ENCODE peak calls at places on chromosomes 11 and 22, in eight cellular contexts. N is activated CD8-positive, alpha-beta memory T cell treated with anti-CD3 and anti-CD28 coated beads for 1 hour; Y is hypothalamus; I is NCI-H1694; V is Kasumi-1; J is GM03348; K is HCT116; R is NCI-H2081. H is an unnamed sample.

GRCh38 chr22:30717331-30717921 is 22.8 kb downstream of the OSBP2 start:
- DNase-seq in R (no peak), Y (no peak), K (peak), N (no peak), I (no peak), V (no peak), J (peak), H (no peak)

GRCh38 chr11:93025558-93026255 is 56.3 kb downstream of the MTNR1B start:
- DNase-seq in V (no peak), Y (no peak), N (no peak), J (no peak), I (no peak), K (no peak), R (no peak), H (no peak)

GRCh38 chr11:697811-698311 is 2.2 kb downstream of the TMEM80 start:
- DNase-seq in K (no peak), R (no peak), V (peak), Y (no peak), N (no peak), I (no peak), J (peak), H (no peak)

GRCh38 chr11:111221208-111221607 is 24.3 kb upstream of the POU2AF2 start:
- DNase-seq in R (no peak), I (no peak), N (no peak), K (no peak), Y (no peak), V (no peak), J (no peak), H (no peak)

GRCh38 chr11:32706985-32707736 is 87.3 kb downstream of the CCDC73 start:
- DNase-seq in I (no peak), J (peak), N (no peak), K (peak), V (peak), R (no peak), Y (no peak), H (no peak)

GRCh38 chr11:28461338-28461737 is 353.1 kb downstream of the METTL15 start:
- DNase-seq in K (no peak), I (no peak), N (no peak), V (no peak), Y (no peak), J (peak), R (no peak), H (no peak)

GRCh38 chr22:20389288-20389687 is 4.7 kb upstream of the ZNF74 start:
- DNase-seq in J (no peak), V (no peak), R (no peak), Y (no peak), N (no peak), K (no peak), I (no peak), H (no peak)

GRCh38 chr11:117387992-117388765 is 60.5 kb downstream of the CEP164 start:
- DNase-seq in Y (no peak), J (peak), K (no peak), R (no peak), I (no peak), N (no peak), V (no peak), H (no peak)

GRCh38 chr22:49152146-49152929 is 675.3 kb downstream of the BRD1 start:
- DNase-seq in J (no peak), R (no peak), Y (no peak), N (no peak), I (no peak), K (no peak), V (no peak), H (no peak)

GRCh38 chr11:129749141-129749540 is 66.5 kb upstream of the TMEM45B start:
- DNase-seq in V (no peak), I (no peak), R (no peak), Y (no peak), J (no peak), N (no peak), K (no peak), H (no peak)

GRCh38 chr11:71927813-71928738 is at the start of gene XNDC1N:
- DNase-seq in I (peak), N (peak), R (peak), J (peak), K (peak), V (peak), Y (peak), H (no peak)

GRCh38 chr11:133176748-133177147 is 355.6 kb downstream of the OPCML start:
- DNase-seq in K (no peak), I (no peak), Y (no peak), N (no peak), V (no peak), R (no peak), J (no peak), H (no peak)

GRCh38 chr11:1899100-1899499 is 7.4 kb upstream of the PRR33 start:
- DNase-seq in I (no peak), K (no peak), Y (no peak), R (no peak), V (no peak), N (no peak), J (no peak), H (no peak)

GRCh38 chr11:7577883-7578242 is 64.1 kb downstream of the PPFIBP2 start:
- DNase-seq in R (no peak), N (no peak), V (peak), Y (no peak), J (peak), I (no peak), K (no peak), H (no peak)

GRCh38 chr11:66866007-66866406 is 9.1 kb downstream of the LRFN4 start:
- DNase-seq in I (no peak), Y (no peak), R (no peak), N (no peak), J (no peak), V (no peak), K (no peak), H (no peak)

GRCh38 chr22:17264321-17265052 is 45.3 kb upstream of the ADA2 start:
- DNase-seq in I (no peak), Y (no peak), J (no peak), K (no peak), N (no peak), R (no peak), V (no peak), H (no peak)

GRCh38 chr11:102653744-102654291 is 28.7 kb upstream of the MMP20 start:
- DNase-seq in Y (no peak), J (no peak), R (no peak), K (no peak), I (no peak), N (no peak), V (no peak), H (no peak)

GRCh38 chr11:65947603-65948125 is 2.4 kb downstream of the TSGA10IP start:
- DNase-seq in K (no peak), J (no peak), N (no peak), Y (no peak), R (no peak), V (no peak), I (no peak), H (no peak)

GRCh38 chr11:269146-269890 is 8.9 kb upstream of the NLRP6 start:
- DNase-seq in V (peak), N (no peak), Y (no peak), K (no peak), I (no peak), J (no peak), R (no peak), H (no peak)

GRCh38 chr11:107370390-107370789 is 87.2 kb downstream of the CWF19L2 start:
- DNase-seq in N (no peak), K (no peak), J (peak), I (no peak), Y (no peak), V (no peak), R (no peak), H (no peak)